ENCODE peak calls at places on chromosomes 11 and 22, in nine cellular contexts. One of them, this sample, is unnamed.

GRCh38 chr11:86497310-86497709 is 122.6 kb downstream of the CCDC81 start:
- DNase-seq in brain microvascular endothelial cell: peak; percentile 59
- DNase-seq in NCI-H774: no peak
- DNase-seq in colonic mucosa: no peak
- DNase-seq in NCI-H1694 treated with DMSO at 0.1 percent for 48 hours: no peak
- DNase-seq in fibroblast of villous mesenchyme: no peak
- DNase-seq in RCC 7860: peak; percentile 65
- DNase-seq in left ventricle myocardium inferior: no peak
- DNase-seq in neural progenitor cell: no peak
- DNase-seq in this sample: no peak

GRCh38 chr11:60887531-60887930 is 18.9 kb downstream of the PRPF19 start:
- DNase-seq in RCC 7860: peak; percentile 34
- DNase-seq in left ventricle myocardium inferior: no peak
- DNase-seq in brain microvascular endothelial cell: peak; percentile 60
- DNase-seq in neural progenitor cell: peak; percentile 70
- DNase-seq in NCI-H774: peak; percentile 79
- DNase-seq in NCI-H1694 treated with DMSO at 0.1 percent for 48 hours: peak; percentile 89
- DNase-seq in fibroblast of villous mesenchyme: peak; percentile 53
- DNase-seq in colonic mucosa: peak; percentile 64
- DNase-seq in this sample: no peak

GRCh38 chr11:66683877-66684276 is 6.2 kb upstream of the RBM4B start:
- DNase-seq in fibroblast of villous mesenchyme: no peak
- DNase-seq in RCC 7860: no peak
- DNase-seq in left ventricle myocardium inferior: no peak
- DNase-seq in brain microvascular endothelial cell: no peak
- DNase-seq in NCI-H774: no peak
- DNase-seq in colonic mucosa: no peak
- DNase-seq in NCI-H1694 treated with DMSO at 0.1 percent for 48 hours: no peak
- DNase-seq in neural progenitor cell: no peak
- DNase-seq in this sample: no peak

GRCh38 chr11:31450841-31451240 is 58.6 kb downstream of the IMMP1L start:
- DNase-seq in fibroblast of villous mesenchyme: no peak
- DNase-seq in NCI-H774: no peak
- DNase-seq in left ventricle myocardium inferior: no peak
- DNase-seq in brain microvascular endothelial cell: no peak
- DNase-seq in NCI-H1694 treated with DMSO at 0.1 percent for 48 hours: no peak
- DNase-seq in colonic mucosa: no peak
- DNase-seq in RCC 7860: no peak
- DNase-seq in neural progenitor cell: no peak
- DNase-seq in this sample: no peak

GRCh38 chr22:25159028-25159427 is 40.6 kb upstream of the CRYBB3 start:
- DNase-seq in NCI-H1694 treated with DMSO at 0.1 percent for 48 hours: no peak
- DNase-seq in neural progenitor cell: no peak
- DNase-seq in fibroblast of villous mesenchyme: no peak
- DNase-seq in colonic mucosa: no peak
- DNase-seq in left ventricle myocardium inferior: no peak
- DNase-seq in NCI-H774: no peak
- DNase-seq in RCC 7860: no peak
- DNase-seq in brain microvascular endothelial cell: peak; percentile 9
- DNase-seq in this sample: no peak

GRCh38 chr11:29260939-29261705 is 755.7 kb downstream of the KCNA4 start:
- DNase-seq in neural progenitor cell: no peak
- DNase-seq in colonic mucosa: no peak
- DNase-seq in NCI-H1694 treated with DMSO at 0.1 percent for 48 hours: no peak
- DNase-seq in brain microvascular endothelial cell: peak; percentile 36
- DNase-seq in fibroblast of villous mesenchyme: no peak
- DNase-seq in left ventricle myocardium inferior: no peak
- DNase-seq in NCI-H774: no peak
- DNase-seq in RCC 7860: peak; percentile 73
- DNase-seq in this sample: no peak

GRCh38 chr11:131912127-131912526 is 541.7 kb downstream of the NTM start:
- DNase-seq in neural progenitor cell: no peak
- DNase-seq in fibroblast of villous mesenchyme: no peak
- DNase-seq in NCI-H774: no peak
- DNase-seq in colonic mucosa: no peak
- DNase-seq in left ventricle myocardium inferior: no peak
- DNase-seq in brain microvascular endothelial cell: no peak
- DNase-seq in NCI-H1694 treated with DMSO at 0.1 percent for 48 hours: no peak
- DNase-seq in RCC 7860: no peak
- DNase-seq in this sample: no peak

GRCh38 chr11:46183819-46184218 is 62.6 kb upstream of the PHF21A start:
- DNase-seq in NCI-H774: no peak
- DNase-seq in colonic mucosa: no peak
- DNase-seq in neural progenitor cell: no peak
- DNase-seq in left ventricle myocardium inferior: no peak
- DNase-seq in fibroblast of villous mesenchyme: peak; percentile 58
- DNase-seq in RCC 7860: peak; percentile 31
- DNase-seq in brain microvascular endothelial cell: peak; percentile 86
- DNase-seq in NCI-H1694 treated with DMSO at 0.1 percent for 48 hours: no peak
- DNase-seq in this sample: no peak

GRCh38 chr22:42330953-42331525 is 60.6 kb upstream of the TCF20 start:
- DNase-seq in NCI-H1694 treated with DMSO at 0.1 percent for 48 hours: peak; percentile 92
- DNase-seq in brain microvascular endothelial cell: no peak
- DNase-seq in fibroblast of villous mesenchyme: no peak
- DNase-seq in left ventricle myocardium inferior: no peak
- DNase-seq in colonic mucosa: peak; percentile 58
- DNase-seq in RCC 7860: no peak
- DNase-seq in neural progenitor cell: peak; percentile 39
- DNase-seq in NCI-H774: no peak
- DNase-seq in this sample: no peak

GRCh38 chr22:24037851-24038765 is 27.0 kb downstream of the CABIN1 start:
- DNase-seq in NCI-H774: no peak
- DNase-seq in RCC 7860: no peak
- DNase-seq in neural progenitor cell: no peak
- DNase-seq in colonic mucosa: no peak
- DNase-seq in NCI-H1694 treated with DMSO at 0.1 percent for 48 hours: no peak
- DNase-seq in brain microvascular endothelial cell: no peak
- DNase-seq in fibroblast of villous mesenchyme: no peak
- DNase-seq in left ventricle myocardium inferior: no peak
- DNase-seq in this sample: no peak

GRCh38 chr22:44221710-44222475 is 41.2 kb downstream of the PARVG start:
- DNase-seq in brain microvascular endothelial cell: no peak
- DNase-seq in NCI-H774: no peak
- DNase-seq in RCC 7860: no peak
- DNase-seq in fibroblast of villous mesenchyme: no peak
- DNase-seq in NCI-H1694 treated with DMSO at 0.1 percent for 48 hours: no peak
- DNase-seq in left ventricle myocardium inferior: no peak
- DNase-seq in colonic mucosa: no peak
- DNase-seq in neural progenitor cell: no peak
- DNase-seq in this sample: no peak

GRCh38 chr11:1701041-1701807 is 4.2 kb downstream of the KRTAP5-6 start:
- DNase-seq in neural progenitor cell: peak; percentile 84
- DNase-seq in RCC 7860: no peak
- DNase-seq in NCI-H774: no peak
- DNase-seq in left ventricle myocardium inferior: no peak
- DNase-seq in fibroblast of villous mesenchyme: no peak
- DNase-seq in NCI-H1694 treated with DMSO at 0.1 percent for 48 hours: no peak
- DNase-seq in colonic mucosa: peak; percentile 12
- DNase-seq in brain microvascular endothelial cell: no peak
- DNase-seq in this sample: no peak

GRCh38 chr11:128174465-128175101 is 412.8 kb downstream of the ETS1 start:
- DNase-seq in NCI-H774: no peak
- DNase-seq in neural progenitor cell: peak; percentile 44
- DNase-seq in RCC 7860: peak; percentile 42
- DNase-seq in colonic mucosa: no peak
- DNase-seq in NCI-H1694 treated with DMSO at 0.1 percent for 48 hours: peak; percentile 13
- DNase-seq in fibroblast of villous mesenchyme: peak; percentile 60
- DNase-seq in left ventricle myocardium inferior: no peak
- DNase-seq in brain microvascular endothelial cell: peak; percentile 62
- DNase-seq in this sample: no peak

GRCh38 chr11:19597876-19598275 is 114.8 kb upstream of the NAV2 start:
- DNase-seq in brain microvascular endothelial cell: no peak
- DNase-seq in NCI-H774: no peak
- DNase-seq in RCC 7860: peak; percentile 45
- DNase-seq in left ventricle myocardium inferior: no peak
- DNase-seq in NCI-H1694 treated with DMSO at 0.1 percent for 48 hours: no peak
- DNase-seq in neural progenitor cell: no peak
- DNase-seq in fibroblast of villous mesenchyme: no peak
- DNase-seq in colonic mucosa: no peak
- DNase-seq in this sample: no peak

GRCh38 chr11:122703541-122704272 is 48.2 kb downstream of the UBASH3B start:
- DNase-seq in colonic mucosa: no peak
- DNase-seq in neural progenitor cell: no peak
- DNase-seq in left ventricle myocardium inferior: no peak
- DNase-seq in NCI-H774: no peak
- DNase-seq in fibroblast of villous mesenchyme: no peak
- DNase-seq in NCI-H1694 treated with DMSO at 0.1 percent for 48 hours: no peak
- DNase-seq in brain microvascular endothelial cell: no peak
- DNase-seq in RCC 7860: no peak
- DNase-seq in this sample: no peak

GRCh38 chr22:32475428-32476010 is 908 bp downstream of the FBXO7 start:
- DNase-seq in NCI-H774: no peak
- DNase-seq in RCC 7860: no peak
- DNase-seq in colonic mucosa: peak; percentile 59
- DNase-seq in neural progenitor cell: peak; percentile 60
- DNase-seq in brain microvascular endothelial cell: no peak
- DNase-seq in fibroblast of villous mesenchyme: no peak
- DNase-seq in NCI-H1694 treated with DMSO at 0.1 percent for 48 hours: peak; percentile 11
- DNase-seq in left ventricle myocardium inferior: peak; percentile 26
- DNase-seq in this sample: no peak

GRCh38 chr11:131186629-131187075 is 183.8 kb upstream of the NTM start:
- DNase-seq in colonic mucosa: no peak
- DNase-seq in brain microvascular endothelial cell: no peak
- DNase-seq in NCI-H1694 treated with DMSO at 0.1 percent for 48 hours: no peak
- DNase-seq in neural progenitor cell: peak; percentile 52
- DNase-seq in left ventricle myocardium inferior: no peak
- DNase-seq in fibroblast of villous mesenchyme: no peak
- DNase-seq in NCI-H774: no peak
- DNase-seq in RCC 7860: no peak
- DNase-seq in this sample: no peak

GRCh38 chr22:44881246-44881600 is 128.6 kb downstream of the PHF21B start:
- DNase-seq in NCI-H774: no peak
- DNase-seq in neural progenitor cell: no peak
- DNase-seq in colonic mucosa: no peak
- DNase-seq in NCI-H1694 treated with DMSO at 0.1 percent for 48 hours: no peak
- DNase-seq in brain microvascular endothelial cell: no peak
- DNase-seq in fibroblast of villous mesenchyme: no peak
- DNase-seq in left ventricle myocardium inferior: no peak
- DNase-seq in RCC 7860: no peak
- DNase-seq in this sample: no peak

GRCh38 chr11:110857885-110858555 is 145.8 kb upstream of the ARHGAP20 start:
- DNase-seq in RCC 7860: no peak
- DNase-seq in colonic mucosa: peak; percentile 38
- DNase-seq in NCI-H774: no peak
- DNase-seq in fibroblast of villous mesenchyme: peak; percentile 76
- DNase-seq in brain microvascular endothelial cell: peak; percentile 17
- DNase-seq in left ventricle myocardium inferior: no peak
- DNase-seq in neural progenitor cell: no peak
- DNase-seq in NCI-H1694 treated with DMSO at 0.1 percent for 48 hours: no peak
- DNase-seq in this sample: no peak

GRCh38 chr22:17633217-17633997 is 4.9 kb upstream of the ATP6V1E1 start:
- DNase-seq in colonic mucosa: no peak
- DNase-seq in neural progenitor cell: no peak
- DNase-seq in RCC 7860: peak; percentile 96
- DNase-seq in brain microvascular endothelial cell: peak; percentile 54
- DNase-seq in NCI-H1694 treated with DMSO at 0.1 percent for 48 hours: peak; percentile 5
- DNase-seq in NCI-H774: no peak
- DNase-seq in left ventricle myocardium inferior: no peak
- DNase-seq in fibroblast of villous mesenchyme: peak; percentile 85
- DNase-seq in this sample: no peak

GRCh38 chr11:44860967-44861828 is 89.5 kb downstream of the TP53I11 start:
- DNase-seq in NCI-H1694 treated with DMSO at 0.1 percent for 48 hours: no peak
- DNase-seq in fibroblast of villous mesenchyme: no peak
- DNase-seq in brain microvascular endothelial cell: no peak
- DNase-seq in NCI-H774: no peak
- DNase-seq in colonic mucosa: no peak
- DNase-seq in left ventricle myocardium inferior: no peak
- DNase-seq in neural progenitor cell: no peak
- DNase-seq in RCC 7860: no peak
- DNase-seq in this sample: no peak

GRCh38 chr11:69333906-69334305 is 40.0 kb downstream of the MYEOV start:
- DNase-seq in colonic mucosa: peak; percentile 11
- DNase-seq in RCC 7860: no peak
- DNase-seq in brain microvascular endothelial cell: no peak
- DNase-seq in left ventricle myocardium inferior: no peak
- DNase-seq in NCI-H774: no peak
- DNase-seq in NCI-H1694 treated with DMSO at 0.1 percent for 48 hours: no peak
- DNase-seq in neural progenitor cell: no peak
- DNase-seq in fibroblast of villous mesenchyme: no peak
- DNase-seq in this sample: no peak

GRCh38 chr11:96061730-96062524 is 138.0 kb upstream of the MTMR2 start:
- DNase-seq in neural progenitor cell: no peak
- DNase-seq in NCI-H774: no peak
- DNase-seq in RCC 7860: peak; percentile 71
- DNase-seq in NCI-H1694 treated with DMSO at 0.1 percent for 48 hours: no peak
- DNase-seq in brain microvascular endothelial cell: no peak
- DNase-seq in colonic mucosa: no peak
- DNase-seq in fibroblast of villous mesenchyme: peak; percentile 31
- DNase-seq in left ventricle myocardium inferior: no peak
- DNase-seq in this sample: no peak

GRCh38 chr11:82229346-82229745 is 504.3 kb downstream of the FAM181B start:
- DNase-seq in RCC 7860: peak; percentile 5
- DNase-seq in left ventricle myocardium inferior: no peak
- DNase-seq in NCI-H1694 treated with DMSO at 0.1 percent for 48 hours: peak; percentile 55
- DNase-seq in fibroblast of villous mesenchyme: peak; percentile 2
- DNase-seq in brain microvascular endothelial cell: peak; percentile 18
- DNase-seq in NCI-H774: peak; percentile 44
- DNase-seq in colonic mucosa: no peak
- DNase-seq in neural progenitor cell: peak; percentile 40
- DNase-seq in this sample: no peak

GRCh38 chr11:105179542-105180278 is 40.1 kb upstream of the CARD18 start:
- DNase-seq in fibroblast of villous mesenchyme: no peak
- DNase-seq in NCI-H1694 treated with DMSO at 0.1 percent for 48 hours: no peak
- DNase-seq in left ventricle myocardium inferior: no peak
- DNase-seq in brain microvascular endothelial cell: no peak
- DNase-seq in neural progenitor cell: no peak
- DNase-seq in NCI-H774: peak; percentile 56
- DNase-seq in RCC 7860: no peak
- DNase-seq in colonic mucosa: no peak
- DNase-seq in this sample: no peak

GRCh38 chr11:72081184-72081644 is 564 bp downstream of the LRRC51 start:
- DNase-seq in left ventricle myocardium inferior: no peak
- DNase-seq in colonic mucosa: no peak
- DNase-seq in RCC 7860: no peak
- DNase-seq in NCI-H774: no peak
- DNase-seq in neural progenitor cell: no peak
- DNase-seq in brain microvascular endothelial cell: no peak
- DNase-seq in fibroblast of villous mesenchyme: no peak
- DNase-seq in NCI-H1694 treated with DMSO at 0.1 percent for 48 hours: no peak
- DNase-seq in this sample: no peak

GRCh38 chr11:134346976-134347350 is 15.2 kb downstream of the GLB1L2 start:
- DNase-seq in left ventricle myocardium inferior: no peak
- DNase-seq in brain microvascular endothelial cell: no peak
- DNase-seq in fibroblast of villous mesenchyme: no peak
- DNase-seq in RCC 7860: no peak
- DNase-seq in colonic mucosa: no peak
- DNase-seq in NCI-H774: no peak
- DNase-seq in NCI-H1694 treated with DMSO at 0.1 percent for 48 hours: no peak
- DNase-seq in neural progenitor cell: no peak
- DNase-seq in this sample: no peak

GRCh38 chr11:64385953-64386704 is 27.2 kb downstream of the RPS6KA4 start:
- DNase-seq in left ventricle myocardium inferior: no peak
- DNase-seq in brain microvascular endothelial cell: peak; percentile 56
- DNase-seq in neural progenitor cell: no peak
- DNase-seq in NCI-H774: no peak
- DNase-seq in NCI-H1694 treated with DMSO at 0.1 percent for 48 hours: no peak
- DNase-seq in fibroblast of villous mesenchyme: no peak
- DNase-seq in colonic mucosa: no peak
- DNase-seq in RCC 7860: peak; percentile 94
- DNase-seq in this sample: no peak

GRCh38 chr11:119421941-119422504 is 949 bp downstream of the THY1 start:
- DNase-seq in neural progenitor cell: peak; percentile 74
- DNase-seq in NCI-H1694 treated with DMSO at 0.1 percent for 48 hours: no peak
- DNase-seq in left ventricle myocardium inferior: no peak
- DNase-seq in NCI-H774: no peak
- DNase-seq in RCC 7860: no peak
- DNase-seq in brain microvascular endothelial cell: no peak
- DNase-seq in fibroblast of villous mesenchyme: peak; percentile 34
- DNase-seq in colonic mucosa: no peak
- DNase-seq in this sample: no peak

This sample was measured in NCI-H2107.